ENCODE peak calls at places on chromosome 15, in nine cellular contexts. H is ELR; F is activated T-helper 1 cell treated with anti-CD3 and anti-CD28 coated beads, Interleukin-2, amount 50 U/mL, for 16 hours; C is Peyer's patch; P is KBM-7; G is mesothelial cell of epicardium; Y is LoVo; Q is gastrocnemius medialis; R is cardiac septum. K is an unnamed sample.

GRCh38 chr15:42845581-42845980 is 75.0 kb downstream of the TTBK2 start:
- DNase-seq in H (peak), F (no peak), C (no peak), P (no peak), G (no peak), Y (no peak), Q (no peak), R (no peak), K (peak)

GRCh38 chr15:97585408-97585807 is 375.1 kb upstream of the ARRDC4 start:
- DNase-seq in H (no peak), F (no peak), C (no peak), P (no peak), G (no peak), Y (no peak), Q (no peak), R (no peak), K (no peak)

GRCh38 chr15:22827125-22827524 is 11.3 kb upstream of the NIPA2 start:
- DNase-seq in H (no peak), F (no peak), C (no peak), P (no peak), G (no peak), Y (no peak), Q (no peak), R (no peak), K (no peak)

GRCh38 chr15:92668620-92669019 is 13.0 kb upstream of the FAM174B start:
- DNase-seq in H (no peak), F (no peak), C (no peak), P (no peak), G (no peak), Y (no peak), Q (no peak), R (no peak), K (no peak)

GRCh38 chr15:40217166-40217785 is 21.6 kb upstream of the PAK6 start:
- DNase-seq in H (peak), F (no peak), C (no peak), P (peak), G (no peak), Y (peak), Q (no peak), R (no peak), K (peak)

GRCh38 chr15:61537337-61537736 is 308.2 kb upstream of the RORA start:
- DNase-seq in H (no peak), F (no peak), C (no peak), P (no peak), G (no peak), Y (no peak), Q (no peak), R (no peak), K (no peak)

GRCh38 chr15:88450125-88450798 is 16.9 kb downstream of the MRPL46 start:
- DNase-seq in H (peak), F (peak), C (peak), P (peak), G (peak), Y (peak), Q (no peak), R (no peak), K (no peak)

GRCh38 chr15:60735559-60736047 is 256.7 kb upstream of the ICE2 start:
- DNase-seq in H (no peak), F (no peak), C (no peak), P (no peak), G (no peak), Y (no peak), Q (no peak), R (no peak), K (no peak)

GRCh38 chr15:52154896-52155865 is 36.0 kb downstream of the GNB5 start:
- DNase-seq in H (no peak), F (no peak), C (no peak), P (no peak), G (no peak), Y (no peak), Q (no peak), R (no peak), K (no peak)

GRCh38 chr15:75596703-75597345 is 17.7 kb upstream of the PTPN9 start:
- DNase-seq in H (no peak), F (no peak), C (no peak), P (no peak), G (no peak), Y (no peak), Q (no peak), R (no peak), K (no peak)